ENCODE peak calls at places on chromosomes 2 and 18, in six cellular contexts. R, V, A, Z, Q and T are unnamed samples.

GRCh38 chr2:102677219-102678215 is 58.2 kb downstream of the SLC9A2 start:
- DNase-seq in R (no peak), V (no peak), A (no peak), Z (no peak), Q (no peak), T (no peak)

GRCh38 chr2:51028829-51029228 is 3.1 kb downstream of the NRXN1 start:
- DNase-seq in R (no peak), V (no peak), A (no peak), Z (no peak), Q (no peak), T (no peak)

GRCh38 chr2:222057249-222058073 is 241.3 kb downstream of the PAX3 start:
- DNase-seq in R (no peak), V (no peak), A (no peak), Z (no peak), Q (no peak), T (no peak)

GRCh38 chr2:223465793-223466192 is 136.4 kb downstream of the SCG2 start:
- DNase-seq in R (no peak), V (peak), A (peak), Z (peak), Q (no peak), T (peak)

GRCh38 chr2:10036095-10036879 is 7.1 kb upstream of the KLF11 start:
- DNase-seq in R (no peak), V (peak), A (peak), Z (peak), Q (no peak), T (peak)

GRCh38 chr2:128514555-128514955 is 195.9 kb upstream of the HS6ST1 start:
- DNase-seq in R (no peak), V (no peak), A (no peak), Z (no peak), Q (no peak), T (no peak)

GRCh38 chr2:208062113-208062512 is 36.8 kb upstream of the PLEKHM3 start:
- DNase-seq in R (no peak), V (no peak), A (no peak), Z (no peak), Q (peak), T (no peak)

GRCh38 chr2:202278036-202278760 is 12.6 kb downstream of the NOP58 start:
- DNase-seq in R (no peak), V (no peak), A (no peak), Z (no peak), Q (no peak), T (no peak)

GRCh38 chr2:59575191-59575590 is 978.3 kb downstream of the BCL11A start:
- DNase-seq in R (no peak), V (no peak), A (no peak), Z (no peak), Q (no peak), T (no peak)

GRCh38 chr2:54120950-54121349 is 5.5 kb downstream of the ACYP2 start:
- DNase-seq in R (no peak), V (no peak), A (no peak), Z (no peak), Q (no peak), T (no peak)

GRCh38 chr2:238461051-238461450 is 34.3 kb downstream of the ASB1 start:
- DNase-seq in R (no peak), V (no peak), A (no peak), Z (no peak), Q (no peak), T (no peak)

GRCh38 chr2:239567786-239568185 is 167.0 kb upstream of the HDAC4 start:
- DNase-seq in R (no peak), V (no peak), A (no peak), Z (no peak), Q (no peak), T (no peak)

GRCh38 chr2:34578641-34579040 is 979.5 kb upstream of the FAM98A start:
- DNase-seq in R (no peak), V (no peak), A (no peak), Z (no peak), Q (no peak), T (no peak)

GRCh38 chr2:85682378-85682777 is 11.8 kb upstream of the GNLY start:
- DNase-seq in R (no peak), V (no peak), A (no peak), Z (no peak), Q (no peak), T (no peak)

GRCh38 chr2:122183890-122184289 is 428.4 kb downstream of the TSN start:
- DNase-seq in R (no peak), V (no peak), A (no peak), Z (no peak), Q (no peak), T (no peak)

DNA sequence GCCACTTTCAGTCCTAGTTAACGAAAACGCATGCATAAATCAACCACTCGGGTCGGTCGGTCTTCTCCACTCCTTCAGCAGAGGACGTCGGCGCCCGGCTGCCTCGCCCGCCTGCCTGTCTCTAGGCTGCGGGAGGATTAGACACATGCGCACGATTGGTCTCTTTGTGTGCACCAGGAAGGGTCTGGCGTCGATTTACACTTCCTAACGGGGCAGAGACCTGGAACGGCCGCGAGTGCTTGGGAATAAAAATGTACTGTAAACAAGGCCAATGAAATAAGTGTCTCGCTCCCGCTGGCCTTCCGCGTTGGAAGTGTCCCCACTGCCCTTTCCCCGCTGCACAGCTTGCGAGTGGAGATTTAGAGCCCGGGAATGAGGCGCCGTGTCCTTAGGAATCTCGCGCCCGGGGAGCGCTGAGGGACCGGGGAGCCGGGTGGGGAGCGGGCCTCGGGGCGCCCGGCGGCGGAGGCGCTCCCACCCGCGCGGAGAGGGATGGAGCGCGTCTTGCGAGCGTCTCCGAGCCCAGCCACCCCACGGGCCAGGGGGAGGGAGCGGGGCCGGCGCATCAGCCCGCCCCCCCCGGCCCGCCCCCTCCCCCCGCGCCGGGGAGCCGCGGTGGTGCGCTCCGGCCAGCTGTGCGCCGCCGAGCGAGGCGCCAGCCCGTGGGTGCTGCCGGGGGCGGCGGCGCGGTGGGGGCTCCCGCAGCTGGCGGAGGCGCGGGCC is at the start of gene DOK6:
- DNase-seq in R (peak), V (no peak), A (peak), Z (peak), Q (no peak), T (no peak)
- TF ChIP-seq POLR2A in R (no peak), V (no peak), A (no peak), Z (no peak), Q (no peak), T (no peak)

GRCh38 chr2:200888719-200889625 is at the start of the genes NIF3L1 and PPIL3:
- DNase-seq in R (peak), V (peak), A (peak), Z (peak), Q (peak), T (peak)
- TF ChIP-seq POLR2A in R (peak), V (peak), A (peak), Z (no peak), Q (peak), T (peak)

DNA sequence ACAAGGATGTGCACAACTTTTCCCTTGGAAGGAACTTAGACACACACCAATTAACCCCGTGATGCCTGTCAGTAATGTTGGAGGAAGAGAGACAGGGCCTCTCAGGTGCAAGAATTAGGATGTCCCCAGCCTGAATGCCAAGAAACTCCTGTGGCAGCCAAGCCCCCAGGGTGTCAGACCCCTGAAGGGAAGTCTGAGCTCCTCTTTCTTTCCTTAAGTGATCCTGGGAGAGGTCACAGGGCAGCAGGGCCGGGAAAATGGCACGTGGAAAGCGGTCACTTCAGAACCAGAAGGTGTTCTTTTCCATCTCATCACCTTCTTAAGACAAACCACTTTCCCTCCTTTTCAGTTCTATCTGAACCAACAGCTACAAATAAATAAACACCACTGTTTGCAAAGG is 185.9 kb downstream of the ANAPC1 start:
- DNase-seq in R (no peak), V (no peak), A (no peak), Z (no peak), Q (no peak), T (no peak)
- TF ChIP-seq POLR2A in R (no peak), V (no peak), A (no peak), Z (no peak), Q (no peak), T (no peak)

DNA sequence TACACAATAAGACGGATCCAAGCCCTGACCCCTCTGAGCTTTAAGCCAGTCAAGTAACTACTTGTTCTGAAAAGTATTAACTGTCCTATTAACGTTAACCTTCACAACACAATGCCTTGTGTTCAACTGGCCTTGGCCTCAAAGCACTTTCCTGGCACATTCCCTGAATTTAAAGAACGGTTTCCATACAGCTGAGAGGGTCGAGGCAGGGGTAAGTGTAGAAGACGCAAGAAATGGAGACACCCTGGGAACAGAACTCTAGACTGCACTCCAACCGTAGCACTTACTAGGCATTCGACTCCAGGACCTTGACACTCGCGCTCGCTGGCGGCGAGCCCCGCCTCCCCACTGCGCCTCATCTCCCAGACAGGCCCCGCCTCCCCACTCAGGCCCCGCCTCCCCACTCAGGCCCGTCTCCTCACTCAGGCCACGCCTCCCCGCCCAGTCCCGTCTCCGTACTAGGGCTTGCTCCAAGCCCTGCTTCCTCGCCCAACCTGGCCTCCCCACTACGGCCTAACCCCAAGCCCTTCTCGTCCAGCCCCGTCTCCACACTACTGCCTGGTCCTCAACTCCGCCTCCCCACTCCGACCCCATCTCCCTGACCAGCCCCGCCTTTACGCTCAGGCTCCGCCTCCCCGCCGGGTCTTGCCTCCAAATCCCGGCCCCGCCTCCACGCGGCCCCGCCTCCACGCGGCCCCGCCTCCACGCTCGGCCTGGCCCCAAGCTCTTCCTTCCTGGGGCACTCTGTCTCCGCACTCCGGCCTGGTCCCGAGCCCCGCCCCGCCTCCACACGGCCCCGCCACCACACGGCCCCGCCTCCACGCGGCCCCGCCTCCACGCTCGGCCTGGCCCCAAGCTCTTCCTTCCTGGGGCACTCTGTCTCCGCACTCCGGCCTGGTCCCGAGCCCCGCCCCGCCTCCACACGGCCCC is 887 bp upstream of the TMEM87B start:
- DNase-seq in R (peak), V (peak), A (peak), Z (peak), Q (peak), T (peak)
- TF ChIP-seq POLR2A in R (no peak), V (peak), A (peak), Z (no peak), Q (peak), T (peak)

DNA sequence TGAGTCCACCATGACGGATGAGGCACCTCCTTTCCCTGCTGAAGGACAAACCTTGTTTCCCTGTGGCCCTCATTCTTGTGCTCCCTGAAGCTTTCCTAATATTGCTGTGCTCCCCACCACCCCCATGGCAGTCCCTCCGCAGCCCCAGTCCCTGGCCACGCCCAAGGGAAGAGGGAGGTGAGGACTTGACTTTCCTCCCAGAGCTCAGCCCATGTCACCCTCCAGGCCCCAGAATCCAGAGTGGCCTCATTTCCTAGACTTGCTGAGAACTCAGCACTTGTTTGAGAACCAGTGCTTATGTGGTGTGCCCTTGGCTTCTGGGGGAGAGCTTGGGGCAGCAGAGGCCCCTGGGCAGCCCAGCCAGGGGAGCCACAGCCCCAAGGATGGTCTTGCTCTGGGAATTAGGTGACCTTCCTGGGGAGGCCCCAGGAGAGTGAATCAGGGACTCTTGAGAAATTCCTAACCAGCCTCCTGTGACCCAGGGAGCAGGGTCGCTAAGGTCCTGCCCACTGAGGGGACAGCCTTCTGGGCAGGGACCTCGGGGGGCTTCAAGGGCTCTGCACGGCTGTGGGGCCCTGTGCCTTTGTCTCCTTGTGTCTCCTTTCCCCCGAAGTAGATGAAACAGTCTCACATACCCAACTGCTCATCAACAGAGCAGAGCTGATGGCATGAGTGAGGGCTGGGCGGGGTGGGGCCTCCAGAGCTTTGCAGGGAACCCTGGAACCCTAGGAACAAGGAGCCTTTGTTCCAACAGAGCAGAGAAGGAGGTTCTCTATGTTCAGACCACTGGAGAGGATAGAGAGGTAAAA is 27.9 kb downstream of the PSD4 start:
- DNase-seq in R (no peak), V (no peak), A (no peak), Z (no peak), Q (no peak), T (no peak)
- TF ChIP-seq POLR2A in R (no peak), V (no peak), A (no peak), Z (no peak), Q (no peak), T (no peak)